ENCODE peak calls at places on chromosome 19, in eight cellular contexts. One of them, this sample, is unnamed.

GRCh38 chr19:45804959-45805230 is 10.2 kb downstream of the RSPH6A start:
- DNase-seq in NCI-H748 treated with DMSO at 0.1 percent for 48 hours: no peak
- DNase-seq in NB4: no peak
- DNase-seq in retina: no peak
- DNase-seq in cerebellar nuclear complex: no peak
- DNase-seq in WERI-Rb-1: no peak
- DNase-seq in hepatocyte: no peak
- DNase-seq in AG08396: no peak
- DNase-seq in this sample: no peak

GRCh38 chr19:48085904-48086864 is 24.4 kb downstream of the PLA2G4C start:
- DNase-seq in NCI-H748 treated with DMSO at 0.1 percent for 48 hours: no peak
- DNase-seq in NB4: peak; percentile 51
- DNase-seq in retina: no peak
- DNase-seq in cerebellar nuclear complex: no peak
- DNase-seq in WERI-Rb-1: peak; percentile 58
- DNase-seq in hepatocyte: no peak
- DNase-seq in AG08396: no peak
- DNase-seq in this sample: no peak

GRCh38 chr19:15829277-15829770 is 13.9 kb upstream of the OR10H1 start:
- DNase-seq in NCI-H748 treated with DMSO at 0.1 percent for 48 hours: no peak
- DNase-seq in NB4: no peak
- DNase-seq in retina: no peak
- DNase-seq in cerebellar nuclear complex: no peak
- DNase-seq in WERI-Rb-1: no peak
- DNase-seq in hepatocyte: no peak
- DNase-seq in AG08396: no peak
- DNase-seq in this sample: no peak

GRCh38 chr19:35313614-35314013 is 15.4 kb upstream of the CD22 start:
- DNase-seq in NCI-H748 treated with DMSO at 0.1 percent for 48 hours: no peak
- DNase-seq in NB4: no peak
- DNase-seq in retina: no peak
- DNase-seq in cerebellar nuclear complex: no peak
- DNase-seq in WERI-Rb-1: no peak
- DNase-seq in hepatocyte: no peak
- DNase-seq in AG08396: no peak
- DNase-seq in this sample: peak; percentile 61

GRCh38 chr19:34482380-34483250 is 1.1 kb downstream of the WTIP start:
- DNase-seq in NCI-H748 treated with DMSO at 0.1 percent for 48 hours: no peak
- DNase-seq in NB4: no peak
- DNase-seq in retina: peak; percentile 66
- DNase-seq in cerebellar nuclear complex: no peak
- DNase-seq in WERI-Rb-1: peak; percentile 30
- DNase-seq in hepatocyte: peak; percentile 60
- DNase-seq in AG08396: peak; percentile 70
- DNase-seq in this sample: peak; percentile 78

GRCh38 chr19:19095691-19096090 is 31.9 kb downstream of the SLC25A42 start:
- DNase-seq in NCI-H748 treated with DMSO at 0.1 percent for 48 hours: no peak
- DNase-seq in NB4: no peak
- DNase-seq in retina: no peak
- DNase-seq in cerebellar nuclear complex: no peak
- DNase-seq in WERI-Rb-1: no peak
- DNase-seq in hepatocyte: no peak
- DNase-seq in AG08396: no peak
- DNase-seq in this sample: no peak

GRCh38 chr19:45913874-45914830 is at the start of gene NANOS2:
- DNase-seq in NCI-H748 treated with DMSO at 0.1 percent for 48 hours: no peak
- DNase-seq in NB4: peak; percentile 75
- DNase-seq in retina: peak; percentile 65
- DNase-seq in cerebellar nuclear complex: no peak
- DNase-seq in WERI-Rb-1: peak; percentile 85
- DNase-seq in hepatocyte: no peak
- DNase-seq in AG08396: no peak
- DNase-seq in this sample: peak; percentile 54

GRCh38 chr19:49894879-49895565 is 1.7 kb downstream of the IL4I1 start:
- DNase-seq in NCI-H748 treated with DMSO at 0.1 percent for 48 hours: no peak
- DNase-seq in NB4: no peak
- DNase-seq in retina: no peak
- DNase-seq in cerebellar nuclear complex: no peak
- DNase-seq in WERI-Rb-1: no peak
- DNase-seq in hepatocyte: no peak
- DNase-seq in AG08396: no peak
- DNase-seq in this sample: no peak

GRCh38 chr19:2227415-2228156 is 8.5 kb downstream of the PLEKHJ1 start:
- DNase-seq in NCI-H748 treated with DMSO at 0.1 percent for 48 hours: no peak
- DNase-seq in NB4: peak; percentile 94
- DNase-seq in retina: no peak
- DNase-seq in cerebellar nuclear complex: no peak
- DNase-seq in WERI-Rb-1: no peak
- DNase-seq in hepatocyte: no peak
- DNase-seq in AG08396: no peak
- DNase-seq in this sample: peak; percentile 21

GRCh38 chr19:45340232-45340898 is at the start of gene KLC3:
- DNase-seq in NCI-H748 treated with DMSO at 0.1 percent for 48 hours: peak; percentile 45
- DNase-seq in NB4: no peak
- DNase-seq in retina: no peak
- DNase-seq in cerebellar nuclear complex: no peak
- DNase-seq in WERI-Rb-1: peak; percentile 47
- DNase-seq in hepatocyte: peak; percentile 85
- DNase-seq in AG08396: no peak
- DNase-seq in this sample: peak; percentile 71

GRCh38 chr19:48492925-48493717 is 18.5 kb downstream of the LMTK3 start:
- DNase-seq in NCI-H748 treated with DMSO at 0.1 percent for 48 hours: peak; percentile 99
- DNase-seq in NB4: peak; percentile 96
- DNase-seq in retina: peak; percentile 77
- DNase-seq in cerebellar nuclear complex: peak; percentile 12
- DNase-seq in WERI-Rb-1: peak; percentile 63
- DNase-seq in hepatocyte: peak; percentile 96
- DNase-seq in AG08396: peak; percentile 99
- DNase-seq in this sample: peak; percentile 96

GRCh38 chr19:15178629-15179308 is 22.0 kb downstream of the NOTCH3 start:
- DNase-seq in NCI-H748 treated with DMSO at 0.1 percent for 48 hours: no peak
- DNase-seq in NB4: no peak
- DNase-seq in retina: no peak
- DNase-seq in cerebellar nuclear complex: no peak
- DNase-seq in WERI-Rb-1: no peak
- DNase-seq in hepatocyte: no peak
- DNase-seq in AG08396: no peak
- DNase-seq in this sample: no peak

This sample was measured in left kidney.